ENCODE peak calls at places on chromosomes 6 and 20, in four cellular contexts. N, G, X and S are unnamed samples. For H3K36me3 and H3K27me3, the result is how much of the 10 kb centered on the place peaks cover.

GRCh38 chr6:43862925-43863324 is 92.9 kb downstream of the VEGFA start:
- DNase-seq in N (no peak), G (no peak), X (no peak), S (no peak)

GRCh38 chr20:23880426-23880825 is 878 bp upstream of the CST5 start:
- DNase-seq in N (no peak), G (no peak), X (no peak), S (no peak)

GRCh38 chr20:36872857-36873256 is 3.1 kb upstream of the TLDC2 start:
- DNase-seq in N (no peak), G (no peak), X (no peak), S (no peak)

GRCh38 chr6:106620931-106621672 is 8.2 kb downstream of the RTN4IP1 start:
- DNase-seq in N (no peak), G (no peak), X (no peak), S (no peak)

GRCh38 chr6:139979021-139979721 is 604.7 kb upstream of the CITED2 start:
- DNase-seq in N (no peak), G (no peak), X (no peak), S (peak)

GRCh38 chr20:19727251-19727847 is 30.7 kb upstream of the RIN2 start:
- DNase-seq in N (no peak), G (no peak), X (no peak), S (no peak)

GRCh38 chr6:163964778-163965177 is 550.3 kb downstream of the QKI start:
- DNase-seq in N (no peak), G (no peak), X (no peak), S (no peak)

GRCh38 chr6:134757911-134758361 is 192.0 kb downstream of the ALDH8A1 start:
- DNase-seq in N (no peak), G (no peak), X (no peak), S (no peak)

GRCh38 chr6:121600389-121601233 is 165.2 kb downstream of the GJA1 start:
- DNase-seq in N (no peak), G (no peak), X (no peak), S (no peak)

GRCh38 chr6:44920952-44921491 is 407.1 kb upstream of the RUNX2 start:
- DNase-seq in N (no peak), G (no peak), X (no peak), S (peak)

GRCh38 chr6:145148392-145149175 is 586.7 kb downstream of the EPM2A start:
- DNase-seq in N (peak), G (no peak), X (no peak), S (peak)

GRCh38 chr6:48135352-48136084 is 24.5 kb upstream of the PTCHD4 start:
- DNase-seq in N (peak), G (no peak), X (no peak), S (no peak)

GRCh38 chr20:37526238-37526838 is 1.3 kb downstream of the BLCAP start:
- DNase-seq in N (no peak), G (no peak), X (no peak), S (no peak)

GRCh38 chr6:104633125-104633524 is 226.6 kb downstream of the HACE1 start:
- DNase-seq in N (no peak), G (no peak), X (no peak), S (no peak)

GRCh38 chr6:139711714-139712585 is 337.5 kb upstream of the CITED2 start:
- DNase-seq in N (no peak), G (no peak), X (no peak), S (no peak)

GRCh38 chr6:74642101-74642500 is 563.8 kb downstream of the COL12A1 start:
- DNase-seq in N (no peak), G (no peak), X (no peak), S (no peak)

GRCh38 chr6:42790549-42791181 is 8.8 kb downstream of the BICRAL start:
- DNase-seq in N (no peak), G (no peak), X (no peak), S (no peak)

GRCh38 chr6:46011241-46012085 is 4.2 kb downstream of the CLIC5 start:
- DNase-seq in N (no peak), G (peak), X (no peak), S (peak)

GRCh38 chr6:42095066-42095465 is 44.7 kb downstream of the TAF8 start:
- DNase-seq in N (no peak), G (no peak), X (no peak), S (no peak)

GRCh38 chr6:39076086-39076992 is 27.8 kb downstream of the GLP1R start:
- DNase-seq in N (no peak), G (no peak), X (no peak), S (no peak)

GRCh38 chr6:156427345-156427744 is 349.8 kb upstream of the ARID1B start:
- DNase-seq in N (peak), G (no peak), X (no peak), S (peak)

GRCh38 chr6:96760153-96760687 is 77.1 kb downstream of the GPR63 start:
- DNase-seq in N (no peak), G (no peak), X (no peak), S (no peak)

GRCh38 chr6:1821188-1822183 is 211.8 kb downstream of the FOXC1 start:
- DNase-seq in N (peak), G (no peak), X (no peak), S (no peak)

GRCh38 chr20:62500237-62500864 is 24.6 kb upstream of the GATA5 start:
- DNase-seq in N (no peak), G (peak), X (peak), S (peak)

GRCh38 chr6:160393966-160394653 is 45.9 kb downstream of the SLC22A3 start:
- DNase-seq in N (no peak), G (no peak), X (peak), S (no peak)

GRCh38 chr6:89066929-89067646 is 13.5 kb upstream of the PNRC1 start:
- DNase-seq in N (no peak), G (no peak), X (no peak), S (no peak)

GRCh38 chr6:136657629-136658028 is 107.4 kb upstream of the MAP7 start:
- DNase-seq in N (no peak), G (no peak), X (no peak), S (no peak)

GRCh38 chr20:19828233-19828632 is 70.2 kb downstream of the RIN2 start:
- DNase-seq in N (no peak), G (peak), X (no peak), S (no peak)

GRCh38 chr6:73302339-73302738 is 39.3 kb upstream of the KHDC1 start:
- DNase-seq in N (no peak), G (no peak), X (no peak), S (no peak)

GRCh38 chr6:84773431-84774173 is 9.2 kb upstream of the TBX18 start:
- DNase-seq in N (no peak), G (no peak), X (no peak), S (no peak)

GRCh38 chr6:40754481-40755045 is 167.4 kb upstream of the LRFN2 start:
- DNase-seq in N (no peak), G (no peak), X (peak), S (no peak)

GRCh38 chr6:146361367-146361924 is 182.2 kb upstream of the RAB32 start:
- DNase-seq in N (no peak), G (no peak), X (no peak), S (no peak)

GRCh38 chr6:24919404-24919892 is 16.3 kb downstream of the RIPOR2 start:
- DNase-seq in N (no peak), G (no peak), X (no peak), S (no peak)

GRCh38 chr20:19960745-19961144 is 56.4 kb upstream of the NAA20 start:
- DNase-seq in N (no peak), G (no peak), X (no peak), S (no peak)

GRCh38 chr6:17341117-17341805 is 52.1 kb upstream of the CAP2 start:
- DNase-seq in N (no peak), G (no peak), X (no peak), S (no peak)

GRCh38 chr6:159125977-159126376 is 43.2 kb upstream of the FNDC1 start:
- DNase-seq in N (no peak), G (no peak), X (no peak), S (no peak)

GRCh38 chr6:159125014-159125609 is 44.1 kb upstream of the FNDC1 start:
- DNase-seq in N (no peak), G (no peak), X (no peak), S (no peak)

GRCh38 chr6:159127701-159128100 is 41.5 kb upstream of the FNDC1 start:
- DNase-seq in N (no peak), G (no peak), X (no peak), S (no peak)

GRCh38 chr6:159128978-159129377 is 40.2 kb upstream of the FNDC1 start:
- DNase-seq in N (no peak), G (no peak), X (no peak), S (no peak)

GRCh38 chr6:159126590-159126989 is 42.6 kb upstream of the FNDC1 start:
- DNase-seq in N (no peak), G (no peak), X (no peak), S (no peak)
- TF ChIP-seq CTCF in N (no peak), G (no peak), X (no peak), S (no peak)

GRCh38 chr20:57378646-57379262 is 12.4 kb upstream of the RBM38 start:
- DNase-seq in N (no peak), G (no peak), X (no peak), S (no peak)

GRCh38 chr20:57377350-57377749 is 13.8 kb upstream of the RBM38 start:
- DNase-seq in N (no peak), G (no peak), X (no peak), S (no peak)

GRCh38 chr20:57379263-57379647 is 11.9 kb upstream of the RBM38 start:
- DNase-seq in N (no peak), G (no peak), X (no peak), S (no peak)

GRCh38 chr20:57380081-57380750 is 11.0 kb upstream of the RBM38 start:
- DNase-seq in N (no peak), G (no peak), X (no peak), S (no peak)

GRCh38 chr20:57378107-57378506 is 13.1 kb upstream of the RBM38 start:
- DNase-seq in N (no peak), G (no peak), X (no peak), S (no peak)
- H3K36me3 ChIP-seq in N (under half), G (under half), X (under half), S (under half)

GRCh38 chr6:108180266-108180665 is 14.4 kb downstream of the NR2E1 start:
- DNase-seq in N (no peak), G (no peak), X (no peak), S (no peak)

GRCh38 chr6:108176281-108177089 is 10.7 kb downstream of the NR2E1 start:
- DNase-seq in N (no peak), G (no peak), X (no peak), S (no peak)

GRCh38 chr6:108175592-108176279 is 9.9 kb downstream of the NR2E1 start:
- DNase-seq in N (no peak), G (no peak), X (no peak), S (no peak)

GRCh38 chr6:108180776-108181175 is 15.0 kb downstream of the NR2E1 start:
- DNase-seq in N (no peak), G (no peak), X (no peak), S (no peak)

DNA sequence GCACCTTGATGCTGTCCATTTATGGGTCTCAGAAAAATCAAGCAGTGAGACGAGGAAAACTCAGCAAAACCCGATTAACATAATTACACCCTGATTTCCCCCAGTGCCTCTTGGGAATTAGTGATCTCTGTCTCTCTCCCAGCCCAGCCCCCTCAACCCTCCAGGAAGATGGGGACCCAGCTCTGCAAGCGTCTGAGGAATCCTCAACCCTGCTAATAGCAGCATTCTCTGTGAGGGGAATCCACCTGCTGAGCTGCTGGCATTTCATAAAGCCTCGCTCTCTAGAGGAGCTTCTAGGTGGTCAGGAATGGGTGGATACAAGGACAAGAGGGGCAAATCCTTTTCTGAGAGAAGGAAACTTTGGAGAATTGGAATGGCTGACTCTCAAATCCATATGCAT is 13.9 kb downstream of the NR2E1 start:
- DNase-seq in N (no peak), G (no peak), X (no peak), S (no peak)
- H3K27me3 ChIP-seq in N (under half), G (under half), X (under half), S (under half)

GRCh38 chr20:59439243-59439642 is 138.8 kb downstream of the EDN3 start:
- DNase-seq in N (no peak), G (no peak), X (no peak), S (no peak)
- TF ChIP-seq CTCF in N (no peak), G (no peak), X (no peak), S (no peak)

GRCh38 chr6:169168302-169168630 is 85.4 kb downstream of the THBS2 start:
- DNase-seq in N (no peak), G (no peak), X (no peak), S (no peak)

GRCh38 chr6:169169375-169169774 is 84.3 kb downstream of the THBS2 start:
- DNase-seq in N (no peak), G (no peak), X (no peak), S (no peak)

GRCh38 chr6:169166896-169167580 is 86.6 kb downstream of the THBS2 start:
- DNase-seq in N (no peak), G (no peak), X (no peak), S (no peak)

GRCh38 chr6:169168706-169169105 is 84.9 kb downstream of the THBS2 start:
- DNase-seq in N (no peak), G (no peak), X (no peak), S (no peak)

DNA sequence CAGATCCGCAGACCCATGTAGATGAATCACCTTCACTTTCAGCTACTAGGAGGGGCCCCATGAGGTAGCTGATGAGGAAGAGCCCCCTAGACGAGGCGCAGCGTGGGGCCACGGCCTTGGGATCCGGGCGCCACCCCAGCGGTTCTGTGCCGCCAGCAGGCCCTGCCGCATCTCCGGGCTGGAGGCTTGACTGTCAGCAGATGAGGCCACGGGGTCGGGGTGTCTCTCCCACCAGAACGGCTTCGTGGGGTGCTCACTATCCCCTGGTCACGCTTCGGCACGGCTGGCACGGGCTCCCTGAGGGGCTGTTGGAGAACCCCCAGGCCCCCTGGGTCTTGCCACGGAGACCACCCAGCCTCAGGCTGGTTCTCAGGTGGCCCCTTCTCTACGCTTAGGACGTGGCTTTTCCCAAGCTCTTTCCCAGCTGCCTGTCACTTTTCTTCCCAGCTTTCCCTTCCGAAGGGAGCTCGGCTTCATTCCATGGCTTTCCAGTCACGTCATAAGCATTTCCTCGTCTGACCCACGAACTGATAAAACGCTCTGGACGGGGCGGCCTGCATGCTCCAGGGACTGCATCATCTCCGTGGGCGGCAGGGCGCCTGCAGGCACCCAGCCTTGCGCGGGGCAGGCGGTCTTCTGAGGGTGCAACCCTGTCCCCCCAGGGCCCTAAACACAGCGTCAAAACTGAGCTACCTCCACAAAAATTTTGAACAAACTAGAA is 85.9 kb downstream of the THBS2 start:
- DNase-seq in N (peak), G (no peak), X (peak), S (no peak)
- H3K36me3 ChIP-seq in N (under half), G (under half), X (under half), S (under half)

DNA sequence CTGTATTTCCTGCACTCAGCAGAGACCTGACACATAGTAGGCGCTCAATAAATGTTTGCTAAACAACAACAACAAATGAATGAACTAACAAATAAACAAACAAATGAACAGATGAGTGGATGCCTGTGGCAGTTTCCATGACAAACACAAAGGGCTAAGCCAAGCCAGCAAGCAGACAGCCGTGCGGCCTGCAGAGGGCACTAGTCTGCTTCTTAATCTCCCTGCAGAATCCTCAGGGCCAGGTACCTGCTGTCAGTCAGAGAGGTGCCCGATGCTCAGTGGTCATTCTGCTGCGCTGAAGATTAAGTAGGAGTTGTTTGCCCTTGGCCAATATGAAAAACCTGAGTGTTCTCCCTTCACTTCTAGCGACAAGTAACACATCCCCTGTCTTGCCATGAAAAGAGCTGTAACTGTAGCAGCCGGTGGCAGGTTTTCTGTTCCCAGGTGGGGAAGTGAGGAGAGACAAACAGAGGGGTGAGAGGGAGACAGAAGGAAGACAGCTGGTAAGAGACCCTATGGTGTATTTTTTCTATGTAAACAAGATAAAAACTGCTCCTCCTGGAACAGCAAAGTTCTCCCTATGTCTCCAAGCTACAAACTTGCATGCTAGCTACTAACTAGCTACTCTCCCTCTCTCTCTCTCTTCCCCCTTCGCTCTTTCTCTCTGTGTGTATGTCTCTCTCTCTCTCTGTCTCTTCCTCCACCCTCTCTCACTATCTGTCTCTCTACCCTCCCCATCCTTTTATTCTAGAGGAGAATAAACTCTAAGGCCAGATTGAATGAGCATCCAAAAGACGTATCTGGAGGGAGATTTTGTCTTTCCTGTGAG is at the start of gene MC3R:
- DNase-seq in N (no peak), G (peak), X (no peak), S (peak)
- H3K27me3 ChIP-seq in N (under half), G (under half), X (under half), S (under half)

GRCh38 chr6:168450921-168451320 is 9.9 kb downstream of the SMOC2 start:
- DNase-seq in N (no peak), G (no peak), X (no peak), S (no peak)

GRCh38 chr6:168452685-168453377 is 11.8 kb downstream of the SMOC2 start:
- DNase-seq in N (no peak), G (no peak), X (no peak), S (no peak)

GRCh38 chr6:168448243-168448855 is 7.4 kb downstream of the SMOC2 start:
- DNase-seq in N (no peak), G (no peak), X (no peak), S (no peak)

GRCh38 chr6:168447741-168448140 is 6.8 kb downstream of the SMOC2 start:
- DNase-seq in N (no peak), G (no peak), X (no peak), S (no peak)

DNA sequence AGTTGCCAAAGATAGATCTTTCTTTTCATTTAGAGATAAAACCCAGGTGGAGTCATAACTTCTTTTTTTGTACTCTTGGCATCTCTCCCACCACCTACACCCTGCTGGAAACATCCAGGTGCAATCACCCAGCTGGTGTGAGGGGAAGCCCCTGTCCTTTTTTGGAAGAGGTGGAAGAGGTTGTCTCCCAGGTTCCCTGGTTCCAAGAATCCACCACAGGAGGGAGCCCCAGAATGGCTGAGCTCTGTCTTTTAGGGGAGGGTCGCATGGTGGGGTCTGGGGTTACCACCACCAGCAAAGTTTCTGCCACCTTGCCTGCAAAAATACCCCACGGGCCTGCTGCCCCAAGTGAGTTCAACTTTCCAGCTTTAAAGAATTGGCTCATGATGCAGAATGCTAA is 10.8 kb downstream of the SMOC2 start:
- DNase-seq in N (no peak), G (no peak), X (no peak), S (no peak)
- TF ChIP-seq CTCF in N (no peak), G (no peak), X (peak), S (peak)

GRCh38 chr6:36078159-36078558 is 50.6 kb downstream of the MAPK14 start:
- DNase-seq in N (no peak), G (no peak), X (no peak), S (no peak)

GRCh38 chr6:36079596-36079995 is 50.7 kb upstream of the MAPK13 start:
- DNase-seq in N (no peak), G (no peak), X (no peak), S (no peak)

GRCh38 chr6:36076178-36077088 is 48.8 kb downstream of the MAPK14 start:
- DNase-seq in N (no peak), G (no peak), X (no peak), S (no peak)

GRCh38 chr6:36073587-36073986 is 46.0 kb downstream of the MAPK14 start:
- DNase-seq in N (no peak), G (no peak), X (no peak), S (no peak)

DNA sequence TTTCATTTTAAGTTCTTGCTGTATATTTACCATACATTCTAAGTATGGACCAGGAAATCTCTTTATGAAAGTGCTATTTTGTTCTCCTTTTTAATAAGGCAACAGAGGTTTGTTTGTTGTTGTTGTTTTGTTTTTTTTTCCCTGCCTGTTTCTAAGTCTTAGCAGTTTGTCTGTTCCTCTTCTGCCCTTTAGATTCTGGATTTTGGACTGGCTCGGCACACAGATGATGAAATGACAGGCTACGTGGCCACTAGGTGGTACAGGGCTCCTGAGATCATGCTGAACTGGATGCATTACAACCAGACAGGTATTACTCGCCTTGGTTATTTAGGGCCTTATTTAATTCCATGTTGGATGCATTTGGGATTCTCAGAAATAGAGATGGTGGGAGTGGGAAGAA is 48.0 kb downstream of the MAPK14 start:
- DNase-seq in N (no peak), G (no peak), X (no peak), S (no peak)
- H3K36me3 ChIP-seq in N (under half), G (under half), X (under half), S (under half)